ENCODE peak calls at places on chromosomes 6 and 20, in seven cellular contexts. T, R, Z, B, N, W and X are unnamed samples.

GRCh38 chr6:63440594-63440993 is 120.8 kb upstream of the LGSN start:
- DNase-seq in Z (no peak), R (no peak), T (no peak), B (no peak), W (no peak), N (no peak), X (no peak)

GRCh38 chr6:124022641-124023040 is 219.0 kb downstream of the NKAIN2 start:
- DNase-seq in W (no peak), T (no peak), Z (no peak), R (no peak), N (no peak), B (no peak), X (no peak)

GRCh38 chr6:128432394-128432793 is 88.0 kb downstream of the PTPRK start:
- DNase-seq in N (peak), Z (no peak), R (no peak), W (no peak), B (no peak), T (no peak), X (no peak)

GRCh38 chr6:140988780-140989179 is 1143.9 kb upstream of the GJE1 start:
- DNase-seq in B (no peak), T (no peak), W (no peak), R (no peak), N (peak), Z (no peak), X (no peak)

GRCh38 chr6:129104131-129104530 is 221.2 kb downstream of the LAMA2 start:
- DNase-seq in Z (no peak), N (peak), R (no peak), W (no peak), B (no peak), T (no peak), X (no peak)

GRCh38 chr6:14072084-14072483 is 45.5 kb upstream of the CD83 start:
- DNase-seq in Z (no peak), W (no peak), N (peak), T (no peak), B (no peak), R (no peak), X (no peak)

GRCh38 chr20:40511478-40511877 is 177.6 kb downstream of the MAFB start:
- DNase-seq in B (peak), R (no peak), N (peak), W (no peak), T (no peak), Z (no peak), X (no peak)

GRCh38 chr6:130037207-130037811 is 18.9 kb downstream of the L3MBTL3 start:
- DNase-seq in Z (no peak), R (no peak), B (no peak), W (no peak), T (no peak), N (peak), X (no peak)

GRCh38 chr6:70686548-70687133 is 19.0 kb downstream of the SMAP1 start:
- DNase-seq in Z (peak), N (peak), B (no peak), T (no peak), R (no peak), W (peak), X (no peak)

GRCh38 chr20:3670511-3670910 is 7.3 kb upstream of the GFRA4 start:
- DNase-seq in Z (no peak), T (no peak), N (no peak), B (no peak), W (no peak), R (no peak), X (no peak)

GRCh38 chr6:10613077-10613476 is 81.3 kb downstream of the C6orf52 start:
- DNase-seq in R (no peak), B (no peak), T (no peak), W (no peak), Z (no peak), N (peak), X (no peak)

GRCh38 chr20:43198607-43199006 is 8.9 kb upstream of the PTPRT start:
- DNase-seq in T (no peak), B (no peak), R (no peak), W (no peak), N (no peak), Z (no peak), X (peak)

GRCh38 chr6:21899708-21900107 is 306.2 kb downstream of the SOX4 start:
- DNase-seq in W (no peak), T (no peak), R (no peak), Z (no peak), B (no peak), N (no peak), X (no peak)

GRCh38 chr20:48275737-48276342 is 490.6 kb upstream of the SULF2 start:
- DNase-seq in T (no peak), Z (no peak), B (no peak), W (peak), N (no peak), R (no peak), X (no peak)

GRCh38 chr6:108541843-108542795 is 18.6 kb upstream of the FOXO3 start:
- DNase-seq in Z (peak), W (peak), B (peak), T (peak), R (peak), N (peak), X (no peak)

GRCh38 chr20:46953596-46953995 is 59.0 kb downstream of the EYA2 start:
- DNase-seq in R (no peak), T (no peak), B (no peak), N (no peak), Z (no peak), W (no peak), X (no peak)

GRCh38 chr20:43040427-43040826 is 149.3 kb downstream of the PTPRT start:
- DNase-seq in W (peak), T (no peak), Z (no peak), B (no peak), R (peak), N (no peak), X (no peak)

GRCh38 chr6:11851405-11851804 is 72.8 kb upstream of the ADTRP start:
- DNase-seq in N (no peak), R (no peak), W (no peak), B (no peak), Z (no peak), T (no peak), X (no peak)

GRCh38 chr6:24902782-24903181 is 33.0 kb downstream of the RIPOR2 start:
- DNase-seq in T (no peak), R (no peak), Z (no peak), W (no peak), N (peak), B (no peak), X (no peak)

GRCh38 chr6:84588697-84589080 is 175.7 kb downstream of the TBX18 start:
- DNase-seq in T (no peak), N (no peak), Z (no peak), B (no peak), W (no peak), R (no peak), X (no peak)
- TF ChIP-seq CTCF in T (no peak), N (no peak), Z (no peak), B (no peak), W (no peak), R (no peak), X (no peak)

GRCh38 chr6:51855310-51856082 is 231.9 kb downstream of the PKHD1 start:
- DNase-seq in R (peak), B (no peak), Z (peak), T (no peak), W (peak), N (peak), X (no peak)
- TF ChIP-seq CTCF in R (peak), B (no peak), Z (peak), T (peak), W (peak), N (peak), X (peak)

GRCh38 chr6:106629103-106629858 is at the start of the genes QRSL1 and RTN4IP1:
- DNase-seq in B (peak), N (peak), Z (peak), W (peak), T (peak), R (peak), X (peak)
- TF ChIP-seq CTCF in B (no peak), N (no peak), Z (no peak), W (no peak), T (no peak), R (no peak), X (no peak)

GRCh38 chr6:74752303-74752702 is 453.6 kb downstream of the COL12A1 start:
- DNase-seq in W (no peak), Z (no peak), B (no peak), N (no peak), T (no peak), R (peak), X (no peak)
- TF ChIP-seq CTCF in W (no peak), Z (no peak), B (no peak), N (peak), T (no peak), R (no peak), X (peak)

DNA sequence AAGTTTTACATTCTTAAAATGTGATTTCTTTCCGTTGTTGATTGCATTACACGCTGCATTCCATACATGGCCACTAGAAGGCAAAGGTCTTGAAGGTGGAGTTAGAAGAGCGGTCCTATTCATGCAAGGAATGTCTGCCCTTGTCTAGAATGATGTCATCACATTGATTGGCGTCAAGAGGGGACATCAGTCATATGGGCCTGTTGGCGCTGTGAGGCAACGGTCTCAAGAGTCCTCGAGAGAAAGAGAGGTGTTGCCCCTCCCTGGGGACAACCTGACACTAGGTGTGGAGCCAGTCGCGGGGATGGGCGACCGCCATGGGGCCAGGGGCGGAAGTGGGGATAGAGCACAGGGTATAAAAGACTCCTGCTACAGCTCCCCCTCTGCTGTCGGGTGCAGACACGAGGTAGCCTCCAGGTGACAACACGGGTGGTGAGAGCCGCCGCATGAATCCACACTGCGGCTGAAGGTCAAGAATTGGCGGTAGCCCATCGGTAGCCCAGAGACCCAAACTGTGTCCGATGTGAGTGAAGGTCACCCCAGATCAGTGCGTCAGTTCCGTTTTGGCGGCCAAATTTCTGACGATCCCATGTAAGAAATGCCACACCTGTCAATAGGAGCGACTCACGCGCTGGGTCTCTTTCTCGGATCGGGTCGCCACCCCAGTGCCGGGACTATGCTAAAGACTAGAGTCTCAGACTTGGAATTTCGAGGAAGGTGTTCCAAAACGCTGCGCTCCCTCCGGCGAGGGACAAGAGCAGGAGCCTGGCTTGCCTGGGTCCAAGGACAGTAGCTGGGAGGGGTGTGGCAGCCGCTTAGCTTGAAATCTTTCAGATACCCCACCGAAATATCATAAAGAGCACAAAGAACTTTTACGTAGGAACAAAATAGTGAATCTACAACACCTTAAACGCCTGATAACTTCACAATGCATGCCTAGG is 93.2 kb upstream of the ZNF184 start:
- DNase-seq in Z (no peak), W (peak), B (no peak), R (no peak), T (no peak), N (no peak), X (no peak)
- TF ChIP-seq CTCF in Z (peak), W (peak), B (no peak), R (peak), T (no peak), N (no peak), X (peak)

DNA sequence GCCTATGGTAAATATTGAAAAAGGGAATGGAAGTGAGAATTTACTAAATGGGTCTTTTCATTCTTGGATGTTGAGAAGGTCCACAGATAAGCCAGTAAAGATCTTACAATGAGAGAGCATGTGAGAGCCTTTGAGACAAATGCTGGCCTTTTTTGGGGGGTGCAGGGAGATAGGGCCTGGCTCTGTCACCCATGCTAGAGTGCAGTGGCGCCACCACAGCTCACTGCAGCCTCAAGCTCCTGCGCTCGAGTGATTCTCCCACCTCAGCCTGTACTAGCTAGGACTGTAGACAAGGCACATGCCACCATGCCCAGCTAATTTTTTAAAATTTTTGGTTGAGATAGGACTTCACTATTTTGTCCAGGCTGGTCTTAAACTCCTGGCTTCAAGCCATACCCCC is 63.2 kb upstream of the TMEM181 start:
- DNase-seq in N (no peak), T (no peak), R (no peak), Z (no peak), B (peak), W (no peak), X (no peak)
- TF ChIP-seq CTCF in N (no peak), T (no peak), R (no peak), Z (no peak), B (no peak), W (no peak), X (peak)

GRCh38 chr6:113488812-113489685 is 368.1 kb upstream of the MARCKS start:
- DNase-seq in B (no peak), Z (no peak), R (no peak), T (no peak), N (peak), W (no peak), X (no peak)
- TF ChIP-seq CTCF in B (no peak), Z (no peak), R (no peak), T (no peak), N (peak), W (no peak), X (no peak)

GRCh38 chr6:26568601-26569432 is 27.9 kb upstream of the ABT1 start:
- DNase-seq in W (peak), R (peak), Z (peak), T (peak), N (peak), B (peak), X (no peak)
- TF ChIP-seq CTCF in W (peak), R (no peak), Z (peak), T (no peak), N (peak), B (no peak), X (peak)

DNA sequence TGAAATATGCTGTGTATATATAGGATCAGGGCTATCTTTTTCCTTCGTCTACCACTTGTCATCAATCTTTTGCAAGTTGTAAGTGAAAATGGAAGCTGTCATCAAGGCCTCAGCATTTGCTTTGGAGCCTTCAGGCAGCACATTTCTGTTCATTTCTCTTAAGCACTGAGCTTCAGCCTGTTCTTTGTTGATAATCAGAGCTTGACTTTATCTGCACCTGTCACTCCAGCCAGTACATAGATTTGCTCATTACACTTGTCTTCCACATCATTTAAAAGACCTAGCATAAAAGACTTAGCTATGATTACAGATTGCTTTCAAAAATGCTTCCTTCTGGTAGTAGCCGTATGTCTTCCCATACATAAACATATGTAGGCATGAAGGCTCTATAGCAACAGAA is 189.8 kb upstream of the GRIK2 start:
- DNase-seq in N (no peak), W (no peak), Z (no peak), R (no peak), B (no peak), T (no peak), X (no peak)
- TF ChIP-seq CTCF in N (no peak), W (no peak), Z (no peak), R (no peak), B (no peak), T (no peak), X (no peak)

GRCh38 chr6:52499681-52500239 is 77.1 kb downstream of the TRAM2 start:
- DNase-seq in Z (peak), W (no peak), N (no peak), R (no peak), B (no peak), T (no peak), X (no peak)
- TF ChIP-seq CTCF in Z (no peak), W (no peak), N (no peak), R (no peak), B (no peak), T (no peak), X (no peak)